ENCODE peak calls at places on chromosomes 7 and 10, in eight cellular contexts. One of them, this sample, is unnamed. For H3K4me1, the result is how much of the 10 kb centered on the place peaks cover.

GRCh38 chr7:131194070-131194865 is 133.4 kb upstream of the MKLN1 start:
- DNase-seq in DND-41: no peak
- DNase-seq in heart left ventricle: no peak
- DNase-seq in stomach: no peak
- DNase-seq in OCI-LY7: no peak
- DNase-seq in mucosa of descending colon: no peak
- DNase-seq in cardiac muscle cell: peak
- DNase-seq in astrocyte: no peak
- DNase-seq in this sample: no peak

GRCh38 chr10:114525368-114525949 is 121.2 kb upstream of the AFAP1L2 start:
- DNase-seq in mucosa of descending colon: no peak
- DNase-seq in cardiac muscle cell: peak
- DNase-seq in astrocyte: peak
- DNase-seq in heart left ventricle: no peak
- DNase-seq in stomach: no peak
- DNase-seq in DND-41: no peak
- DNase-seq in OCI-LY7: peak
- DNase-seq in this sample: no peak

GRCh38 chr10:114395361-114396022 is 8.8 kb downstream of the AFAP1L2 start:
- DNase-seq in stomach: no peak
- DNase-seq in mucosa of descending colon: no peak
- DNase-seq in DND-41: no peak
- DNase-seq in OCI-LY7: no peak
- DNase-seq in cardiac muscle cell: no peak
- DNase-seq in heart left ventricle: no peak
- DNase-seq in astrocyte: no peak
- DNase-seq in this sample: no peak

GRCh38 chr10:75894761-75895160 is 463.3 kb downstream of the LRMDA start:
- DNase-seq in stomach: no peak
- DNase-seq in mucosa of descending colon: no peak
- DNase-seq in cardiac muscle cell: no peak
- DNase-seq in astrocyte: no peak
- DNase-seq in heart left ventricle: no peak
- DNase-seq in OCI-LY7: no peak
- DNase-seq in DND-41: no peak
- DNase-seq in this sample: no peak

GRCh38 chr10:111113961-111114830 is 37.4 kb downstream of the ADRA2A start:
- DNase-seq in astrocyte: no peak
- DNase-seq in cardiac muscle cell: no peak
- DNase-seq in OCI-LY7: no peak
- DNase-seq in heart left ventricle: no peak
- DNase-seq in mucosa of descending colon: no peak
- DNase-seq in stomach: peak
- DNase-seq in DND-41: no peak
- DNase-seq in this sample: no peak

GRCh38 chr7:80151274-80151665 is 16.6 kb downstream of the GNAI1 start:
- DNase-seq in mucosa of descending colon: no peak
- DNase-seq in OCI-LY7: no peak
- DNase-seq in astrocyte: peak
- DNase-seq in cardiac muscle cell: peak
- DNase-seq in stomach: no peak
- DNase-seq in heart left ventricle: no peak
- DNase-seq in DND-41: no peak
- DNase-seq in this sample: no peak

GRCh38 chr7:87216701-87217508 is 2.6 kb downstream of the TMEM243 start:
- DNase-seq in cardiac muscle cell: no peak
- DNase-seq in heart left ventricle: no peak
- DNase-seq in stomach: no peak
- DNase-seq in astrocyte: no peak
- DNase-seq in mucosa of descending colon: no peak
- DNase-seq in DND-41: no peak
- DNase-seq in OCI-LY7: peak
- DNase-seq in this sample: no peak

GRCh38 chr10:88168171-88169036 is 305.0 kb downstream of the PTEN start:
- DNase-seq in stomach: no peak
- DNase-seq in cardiac muscle cell: no peak
- DNase-seq in astrocyte: peak
- DNase-seq in mucosa of descending colon: no peak
- DNase-seq in DND-41: no peak
- DNase-seq in heart left ventricle: no peak
- DNase-seq in OCI-LY7: no peak
- DNase-seq in this sample: no peak

GRCh38 chr7:119522263-119522662 is 750.7 kb upstream of the KCND2 start:
- DNase-seq in OCI-LY7: no peak
- DNase-seq in astrocyte: no peak
- DNase-seq in DND-41: no peak
- DNase-seq in heart left ventricle: no peak
- DNase-seq in cardiac muscle cell: no peak
- DNase-seq in mucosa of descending colon: no peak
- DNase-seq in stomach: no peak
- DNase-seq in this sample: no peak

DNA sequence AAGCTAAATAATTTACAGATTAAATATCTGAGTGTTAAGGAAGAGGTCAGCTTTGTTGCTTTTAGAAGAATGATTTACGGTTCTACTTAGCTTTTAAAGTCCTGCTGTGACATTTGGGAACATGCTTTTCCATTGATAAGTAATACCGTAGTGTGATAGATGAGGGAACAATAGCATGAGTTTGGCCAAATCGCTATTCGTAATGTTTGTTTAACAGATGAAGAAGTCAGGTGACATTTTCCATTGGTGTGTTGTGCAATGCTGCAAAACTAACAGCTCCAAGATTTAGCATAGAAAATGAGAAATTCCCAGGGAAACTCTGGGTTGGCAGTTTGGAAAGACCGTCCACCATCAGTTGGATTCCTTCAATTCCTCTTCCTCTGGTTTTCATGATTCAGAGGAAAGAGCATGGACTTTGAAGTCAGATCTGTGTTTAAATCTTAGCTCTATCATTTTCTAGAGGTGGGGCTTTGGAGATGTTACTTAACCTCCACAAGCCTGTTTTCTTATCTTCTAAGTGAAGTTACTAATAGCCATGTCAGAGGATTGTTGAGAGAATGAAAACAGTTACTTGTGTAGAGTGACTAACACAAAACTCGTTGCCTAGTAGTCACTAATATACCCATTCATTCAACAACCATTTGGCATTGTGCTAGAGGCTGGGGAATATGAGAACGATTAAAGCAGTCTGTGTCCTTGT is 140.4 kb upstream of the BMPER start:
- DNase-seq in astrocyte: peak
- DNase-seq in cardiac muscle cell: peak
- DNase-seq in stomach: peak
- DNase-seq in DND-41: no peak
- DNase-seq in heart left ventricle: no peak
- DNase-seq in mucosa of descending colon: no peak
- DNase-seq in OCI-LY7: no peak
- DNase-seq in this sample: no peak
- H3K4me1 ChIP-seq in astrocyte: under half
- H3K4me1 ChIP-seq in cardiac muscle cell: under half
- H3K4me1 ChIP-seq in stomach: under half
- H3K4me1 ChIP-seq in DND-41: under half
- H3K4me1 ChIP-seq in heart left ventricle: under half
- H3K4me1 ChIP-seq in mucosa of descending colon: under half
- H3K4me1 ChIP-seq in OCI-LY7: under half
- H3K4me1 ChIP-seq in this sample: under half

GRCh38 chr10:71220689-71221540 is 8.5 kb downstream of the UNC5B start:
- DNase-seq in heart left ventricle: peak
- DNase-seq in stomach: no peak
- DNase-seq in cardiac muscle cell: no peak
- DNase-seq in OCI-LY7: no peak
- DNase-seq in DND-41: no peak
- DNase-seq in mucosa of descending colon: no peak
- DNase-seq in astrocyte: no peak
- DNase-seq in this sample: no peak
- H3K4me1 ChIP-seq in heart left ventricle: half or more
- H3K4me1 ChIP-seq in stomach: under half
- H3K4me1 ChIP-seq in cardiac muscle cell: half or more
- H3K4me1 ChIP-seq in OCI-LY7: under half
- H3K4me1 ChIP-seq in DND-41: under half
- H3K4me1 ChIP-seq in mucosa of descending colon: under half
- H3K4me1 ChIP-seq in astrocyte: under half
- H3K4me1 ChIP-seq in this sample: under half

GRCh38 chr10:79262131-79262530 is 85.1 kb upstream of the PPIF start:
- DNase-seq in astrocyte: no peak
- DNase-seq in OCI-LY7: no peak
- DNase-seq in cardiac muscle cell: no peak
- DNase-seq in DND-41: no peak
- DNase-seq in stomach: no peak
- DNase-seq in mucosa of descending colon: no peak
- DNase-seq in heart left ventricle: no peak
- DNase-seq in this sample: no peak

GRCh38 chr10:79256264-79256806 is 90.9 kb upstream of the PPIF start:
- DNase-seq in astrocyte: no peak
- DNase-seq in DND-41: no peak
- DNase-seq in OCI-LY7: no peak
- DNase-seq in stomach: no peak
- DNase-seq in mucosa of descending colon: no peak
- DNase-seq in heart left ventricle: no peak
- DNase-seq in cardiac muscle cell: no peak
- DNase-seq in this sample: no peak

GRCh38 chr10:79260803-79261740 is 86.2 kb upstream of the PPIF start:
- DNase-seq in cardiac muscle cell: peak
- DNase-seq in OCI-LY7: no peak
- DNase-seq in DND-41: no peak
- DNase-seq in heart left ventricle: no peak
- DNase-seq in mucosa of descending colon: no peak
- DNase-seq in stomach: peak
- DNase-seq in astrocyte: no peak
- DNase-seq in this sample: no peak

GRCh38 chr10:79259834-79260233 is 87.4 kb upstream of the PPIF start:
- DNase-seq in OCI-LY7: no peak
- DNase-seq in stomach: no peak
- DNase-seq in heart left ventricle: no peak
- DNase-seq in astrocyte: no peak
- DNase-seq in cardiac muscle cell: no peak
- DNase-seq in mucosa of descending colon: no peak
- DNase-seq in DND-41: no peak
- DNase-seq in this sample: no peak

DNA sequence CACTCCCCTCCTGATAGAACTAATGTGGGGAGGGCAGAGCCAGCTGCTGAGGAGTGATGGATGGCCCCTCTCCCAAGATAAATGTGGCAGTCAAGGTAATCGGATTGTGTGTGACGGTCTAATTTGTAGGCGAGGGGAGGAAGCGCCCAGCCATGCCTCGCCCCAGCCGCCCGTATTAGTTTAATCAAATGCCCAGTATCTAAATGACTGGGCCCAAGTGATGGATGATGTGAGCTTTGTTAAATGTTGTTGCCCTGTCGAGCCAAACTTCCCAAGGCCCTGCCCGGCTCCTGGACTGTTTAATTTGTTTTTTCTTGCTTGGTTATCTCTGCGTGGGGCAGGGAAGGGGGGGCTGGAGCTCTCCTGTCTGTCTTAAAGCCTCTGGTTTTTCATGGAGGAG is 88.4 kb upstream of the PPIF start:
- DNase-seq in cardiac muscle cell: no peak
- DNase-seq in DND-41: no peak
- DNase-seq in stomach: no peak
- DNase-seq in heart left ventricle: no peak
- DNase-seq in OCI-LY7: no peak
- DNase-seq in mucosa of descending colon: no peak
- DNase-seq in astrocyte: no peak
- DNase-seq in this sample: no peak
- H3K4me1 ChIP-seq in cardiac muscle cell: under half
- H3K4me1 ChIP-seq in DND-41: under half
- H3K4me1 ChIP-seq in stomach: half or more
- H3K4me1 ChIP-seq in heart left ventricle: under half
- H3K4me1 ChIP-seq in OCI-LY7: under half
- H3K4me1 ChIP-seq in mucosa of descending colon: under half
- H3K4me1 ChIP-seq in astrocyte: under half
- H3K4me1 ChIP-seq in this sample: under half

GRCh38 chr7:27168265-27168947 is 3.1 kb upstream of the HOXA9 start:
- DNase-seq in astrocyte: no peak
- DNase-seq in stomach: no peak
- DNase-seq in OCI-LY7: no peak
- DNase-seq in cardiac muscle cell: no peak
- DNase-seq in DND-41: no peak
- DNase-seq in mucosa of descending colon: peak
- DNase-seq in heart left ventricle: peak
- DNase-seq in this sample: no peak

GRCh38 chr7:27166475-27167169 is 1.3 kb upstream of the HOXA9 start:
- DNase-seq in stomach: no peak
- DNase-seq in heart left ventricle: peak
- DNase-seq in cardiac muscle cell: no peak
- DNase-seq in DND-41: no peak
- DNase-seq in mucosa of descending colon: peak
- DNase-seq in OCI-LY7: no peak
- DNase-seq in astrocyte: no peak
- DNase-seq in this sample: no peak

GRCh38 chr7:27169658-27170493 is 4.2 kb downstream of the HOXA10 start:
- DNase-seq in mucosa of descending colon: peak
- DNase-seq in OCI-LY7: no peak
- DNase-seq in heart left ventricle: peak
- DNase-seq in astrocyte: no peak
- DNase-seq in DND-41: no peak
- DNase-seq in cardiac muscle cell: no peak
- DNase-seq in stomach: no peak
- DNase-seq in this sample: no peak

GRCh38 chr7:27167170-27167505 is 1.8 kb upstream of the HOXA9 start:
- DNase-seq in cardiac muscle cell: no peak
- DNase-seq in astrocyte: no peak
- DNase-seq in mucosa of descending colon: peak
- DNase-seq in OCI-LY7: no peak
- DNase-seq in heart left ventricle: peak
- DNase-seq in stomach: no peak
- DNase-seq in DND-41: no peak
- DNase-seq in this sample: no peak

GRCh38 chr7:27167916-27168264 is 2.6 kb upstream of the HOXA9 start:
- DNase-seq in mucosa of descending colon: peak
- DNase-seq in OCI-LY7: no peak
- DNase-seq in cardiac muscle cell: no peak
- DNase-seq in stomach: no peak
- DNase-seq in astrocyte: no peak
- DNase-seq in DND-41: no peak
- DNase-seq in heart left ventricle: no peak
- DNase-seq in this sample: no peak
- H3K4me1 ChIP-seq in mucosa of descending colon: under half
- H3K4me1 ChIP-seq in OCI-LY7: under half
- H3K4me1 ChIP-seq in cardiac muscle cell: under half
- H3K4me1 ChIP-seq in stomach: under half
- H3K4me1 ChIP-seq in astrocyte: under half
- H3K4me1 ChIP-seq in DND-41: under half
- H3K4me1 ChIP-seq in heart left ventricle: under half
- H3K4me1 ChIP-seq in this sample: under half

DNA sequence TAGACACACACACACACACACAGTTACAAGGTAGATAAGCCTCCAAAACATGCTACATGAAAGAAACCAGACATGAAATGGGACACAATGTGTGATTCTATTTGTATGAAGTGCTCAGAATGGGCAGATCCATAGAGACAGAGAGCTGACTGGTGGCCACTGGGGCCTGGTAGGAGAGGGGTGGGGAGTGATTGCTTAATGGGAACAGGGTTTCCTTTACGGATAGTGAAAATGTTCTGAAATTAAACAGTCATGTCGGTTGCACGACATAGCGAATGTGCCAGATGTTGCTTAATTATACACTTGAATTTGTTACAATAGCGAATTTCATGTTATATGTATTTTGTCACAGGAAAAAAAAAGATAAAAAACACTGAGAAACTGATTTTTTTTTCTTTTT is 122.3 kb downstream of the SPDYE5 start:
- DNase-seq in OCI-LY7: no peak
- DNase-seq in DND-41: no peak
- DNase-seq in mucosa of descending colon: no peak
- DNase-seq in cardiac muscle cell: no peak
- DNase-seq in heart left ventricle: no peak
- DNase-seq in astrocyte: no peak
- DNase-seq in stomach: no peak
- DNase-seq in this sample: no peak
- H3K4me1 ChIP-seq in OCI-LY7: under half
- H3K4me1 ChIP-seq in DND-41: under half
- H3K4me1 ChIP-seq in mucosa of descending colon: under half
- H3K4me1 ChIP-seq in cardiac muscle cell: under half
- H3K4me1 ChIP-seq in heart left ventricle: under half
- H3K4me1 ChIP-seq in astrocyte: under half
- H3K4me1 ChIP-seq in stomach: under half
- H3K4me1 ChIP-seq in this sample: under half

This sample was measured in lung.